ENCODE peak calls at places on chromosomes 6 and 20, in nine cellular contexts. D is retinal pigment epithelial cell; J is left kidney; M is fibroblast of mammary gland; A is stimulated activated CD4-positive, alpha-beta T cell treated with anti-CD3 and anti-CD28 coated beads, Interleukin-1b, Interleukin-23, amount 100 ng/mL, for 4 hours; G is ovary; C is iris pigment epithelial cell; E is neural crest cell; S is C1 segment of cervical spinal cord. Z is an unnamed sample.

GRCh38 chr6:96651816-96652215 is 88.9 kb downstream of the FHL5 start:
- DNase-seq in D (no peak), J (no peak), M (no peak), A (no peak), G (no peak), C (no peak), E (no peak), S (no peak), Z (no peak)

GRCh38 chr20:45685896-45686295 is 15.9 kb upstream of the WFDC11 start:
- DNase-seq in D (no peak), J (peak; percentile 18), M (peak; percentile 19), A (no peak), G (no peak), C (peak; percentile 5), E (no peak), S (no peak), Z (peak; percentile 9)

GRCh38 chr6:125169058-125169457 is 15.5 kb downstream of the TPD52L1 start:
- DNase-seq in D (no peak), J (no peak), M (peak; percentile 76), A (no peak), G (peak; percentile 55), C (no peak), E (no peak), S (no peak), Z (no peak)

GRCh38 chr6:169805242-169805838 is 53.9 kb downstream of the ERMARD start:
- DNase-seq in D (no peak), J (no peak), M (no peak), A (no peak), G (no peak), C (no peak), E (no peak), S (no peak), Z (no peak)

GRCh38 chr6:166760288-166760687 is 133.2 kb upstream of the RPS6KA2 start:
- DNase-seq in D (no peak), J (no peak), M (no peak), A (peak; percentile 44), G (no peak), C (no peak), E (no peak), S (no peak), Z (no peak)

GRCh38 chr6:111096246-111096645 is 8.9 kb downstream of the SLC16A10 start:
- DNase-seq in D (no peak), J (no peak), M (no peak), A (peak; percentile 27), G (no peak), C (no peak), E (no peak), S (no peak), Z (no peak)

GRCh38 chr6:64831680-64832079 is 875.3 kb downstream of the EYS start:
- DNase-seq in D (no peak), J (no peak), M (no peak), A (no peak), G (no peak), C (peak; percentile 11), E (no peak), S (no peak), Z (no peak)

GRCh38 chr6:110560239-110561015 is 84.0 kb upstream of the SLC22A16 start:
- DNase-seq in D (no peak), J (no peak), M (no peak), A (no peak), G (no peak), C (no peak), E (no peak), S (no peak), Z (no peak)

GRCh38 chr6:128275681-128276080 is 244.7 kb downstream of the PTPRK start:
- DNase-seq in D (no peak), J (no peak), M (peak; percentile 19), A (no peak), G (no peak), C (peak; percentile 37), E (no peak), S (no peak), Z (no peak)

GRCh38 chr20:41643504-41643938 is 25.3 kb upstream of the CHD6 start:
- DNase-seq in D (peak; percentile 76), J (no peak), M (peak; percentile 48), A (no peak), G (peak; percentile 21), C (peak; percentile 81), E (no peak), S (no peak), Z (peak; percentile 71)

GRCh38 chr20:48623176-48623905 is 204.5 kb downstream of the PREX1 start:
- DNase-seq in D (no peak), J (no peak), M (no peak), A (no peak), G (no peak), C (no peak), E (no peak), S (no peak), Z (no peak)

GRCh38 chr6:114445846-114446245 is 103.0 kb upstream of the HS3ST5 start:
- DNase-seq in D (no peak), J (no peak), M (no peak), A (no peak), G (no peak), C (no peak), E (no peak), S (no peak), Z (no peak)

GRCh38 chr6:27810768-27811298 is 101.4 kb downstream of the OR2B2 start:
- DNase-seq in D (no peak), J (peak; percentile 53), M (no peak), A (no peak), G (no peak), C (no peak), E (no peak), S (no peak), Z (peak; percentile 59)

GRCh38 chr20:53444386-53444785 is 149.3 kb downstream of the ZNF217 start:
- DNase-seq in D (no peak), J (peak; percentile 97), M (no peak), A (no peak), G (peak; percentile 68), C (no peak), E (no peak), S (no peak), Z (no peak)

GRCh38 chr6:157059781-157060180 is 263.5 kb downstream of the TMEM242 start:
- DNase-seq in D (peak; percentile 63), J (no peak), M (no peak), A (no peak), G (no peak), C (no peak), E (no peak), S (no peak), Z (no peak)

GRCh38 chr6:53431704-53432103 is 83.0 kb upstream of the ELOVL5 start:
- DNase-seq in D (no peak), J (no peak), M (no peak), A (no peak), G (no peak), C (no peak), E (no peak), S (no peak), Z (no peak)

GRCh38 chr6:126180585-126180984 is 159.3 kb upstream of the CENPW start:
- DNase-seq in D (peak; percentile 75), J (no peak), M (peak; percentile 99), A (no peak), G (no peak), C (peak; percentile 87), E (no peak), S (no peak), Z (peak; percentile 33)

GRCh38 chr20:10385850-10386544 is 48.0 kb downstream of the MKKS start:
- DNase-seq in D (no peak), J (no peak), M (peak; percentile 13), A (no peak), G (no peak), C (peak; percentile 53), E (no peak), S (no peak), Z (no peak)

GRCh38 chr6:14412026-14412425 is 294.5 kb downstream of the CD83 start:
- DNase-seq in D (no peak), J (no peak), M (no peak), A (no peak), G (no peak), C (no peak), E (no peak), S (no peak), Z (no peak)

GRCh38 chr20:52410746-52411317 is 219.3 kb upstream of the ZFP64 start:
- DNase-seq in D (no peak), J (peak; percentile 60), M (peak; percentile 33), A (no peak), G (no peak), C (peak; percentile 19), E (no peak), S (no peak), Z (no peak)

GRCh38 chr6:134493789-134494188 is 175.9 kb upstream of the SGK1 start:
- DNase-seq in D (no peak), J (no peak), M (no peak), A (no peak), G (no peak), C (no peak), E (no peak), S (no peak), Z (no peak)

GRCh38 chr6:39422273-39422672 is 99.8 kb upstream of the KCNK16 start:
- DNase-seq in D (no peak), J (no peak), M (no peak), A (no peak), G (no peak), C (no peak), E (no peak), S (no peak), Z (no peak)

GRCh38 chr6:39432311-39433025 is 110.0 kb upstream of the KCNK16 start:
- DNase-seq in D (no peak), J (no peak), M (peak; percentile 8), A (no peak), G (no peak), C (no peak), E (no peak), S (no peak), Z (no peak)

GRCh38 chr6:90610671-90611542 is 24.0 kb upstream of the MAP3K7 start:
- DNase-seq in D (no peak), J (peak; percentile 87), M (no peak), A (peak; percentile 1), G (peak; percentile 61), C (peak; percentile 25), E (peak; percentile 41), S (peak; percentile 13), Z (peak; percentile 37)

GRCh38 chr20:11044561-11044960 is 370.8 kb upstream of the JAG1 start:
- DNase-seq in D (no peak), J (no peak), M (no peak), A (no peak), G (no peak), C (no peak), E (no peak), S (no peak), Z (no peak)

GRCh38 chr20:18793625-18794427 is 19.8 kb upstream of the SCP2D1 start:
- DNase-seq in D (peak; percentile 66), J (peak; percentile 98), M (peak; percentile 90), A (peak; percentile 69), G (peak; percentile 88), C (peak; percentile 90), E (peak; percentile 64), S (peak; percentile 83), Z (peak; percentile 90)

GRCh38 chr6:75800708-75801505 is 51.9 kb downstream of the MYO6 start:
- DNase-seq in D (no peak), J (peak; percentile 7), M (no peak), A (no peak), G (no peak), C (no peak), E (no peak), S (no peak), Z (no peak)

GRCh38 chr6:130070306-130070705 is 51.9 kb downstream of the L3MBTL3 start:
- DNase-seq in D (no peak), J (no peak), M (no peak), A (no peak), G (no peak), C (no peak), E (no peak), S (no peak), Z (no peak)

GRCh38 chr6:107202876-107203468 is 87.7 kb upstream of the BEND3 start:
- DNase-seq in D (no peak), J (peak; percentile 44), M (no peak), A (no peak), G (no peak), C (no peak), E (no peak), S (no peak), Z (no peak)

Z was measured in K562.